ENCODE peak calls at places on chromosomes 16 and 17, in six cellular contexts. Z is transverse colon, Q is A549, H is K562, J is HepG2, B is SK-N-SH. V is an unnamed sample.

GRCh38 chr16:8865145-8865882 is 3.5 kb downstream of the CARHSP1 start:
- DNase-seq in H (no peak), J (no peak), Q (no peak), B (no peak), Z (no peak), V (no peak)

GRCh38 chr17:60630352-60630751 is 30.4 kb downstream of the PPM1D start:
- DNase-seq in J (no peak), Q (no peak), H (no peak), Z (peak), B (no peak), V (no peak)

GRCh38 chr17:7496470-7497227 is 12.5 kb downstream of the POLR2A start:
- DNase-seq in H (peak), Q (no peak), Z (no peak), B (no peak), J (no peak), V (no peak)

GRCh38 chr16:64730261-64730660 is 391.6 kb downstream of the CDH11 start:
- DNase-seq in Z (no peak), Q (no peak), J (no peak), B (no peak), H (no peak), V (no peak)

GRCh38 chr17:67177732-67178131 is 67.3 kb downstream of the HELZ start:
- DNase-seq in H (no peak), J (no peak), Q (no peak), Z (no peak), B (no peak), V (no peak)

GRCh38 chr17:77909816-77910215 is 48.7 kb upstream of the TNRC6C start:
- DNase-seq in B (no peak), J (no peak), Z (no peak), Q (no peak), H (no peak), V (no peak)

GRCh38 chr16:25691519-25692091 is at the start of gene HS3ST4:
- DNase-seq in Q (no peak), H (no peak), B (peak), J (no peak), Z (no peak), V (no peak)

GRCh38 chr17:80636356-80637285 is 92.0 kb downstream of the RPTOR start:
- DNase-seq in J (no peak), H (no peak), B (no peak), Q (no peak), Z (no peak), V (no peak)

GRCh38 chr17:44556114-44556853 is 1.0 kb upstream of the FZD2 start:
- DNase-seq in H (peak), Z (peak), J (peak), B (peak), Q (peak), V (no peak)

GRCh38 chr16:6125483-6126259 is 1028.1 kb upstream of the EEF2KMT start:
- DNase-seq in H (no peak), B (no peak), Q (no peak), Z (no peak), J (no peak), V (no peak)

GRCh38 chr17:78484300-78485159 is 92.7 kb downstream of the DNAH17 start:
- DNase-seq in H (peak), B (no peak), J (no peak), Z (peak), Q (peak), V (no peak)

GRCh38 chr16:28905800-28906372 is 19.2 kb downstream of the RABEP2 start:
- DNase-seq in Z (no peak), J (no peak), Q (no peak), B (no peak), H (no peak), V (no peak)

GRCh38 chr17:78896834-78897638 is 6.0 kb downstream of the CEP295NL start:
- DNase-seq in Z (no peak), H (no peak), B (peak), J (no peak), Q (no peak), V (no peak)

GRCh38 chr16:53864819-53865491 is 161.0 kb downstream of the FTO start:
- DNase-seq in Z (no peak), J (peak), Q (peak), H (no peak), B (no peak), V (no peak)

GRCh38 chr17:8828517-8828875 is 29.3 kb upstream of the MFSD6L start:
- DNase-seq in Q (no peak), B (no peak), Z (no peak), J (no peak), H (no peak), V (no peak)

GRCh38 chr17:41617136-41617535 is 4.6 kb upstream of the KRT16 start:
- DNase-seq in Q (no peak), H (no peak), J (no peak), Z (no peak), B (no peak), V (no peak)

GRCh38 chr17:41731836-41732235 is 2.6 kb downstream of the HAP1 start:
- DNase-seq in Q (no peak), Z (no peak), B (no peak), J (no peak), H (no peak), V (no peak)

GRCh38 chr16:30775381-30776099 is 11.5 kb downstream of the ZNF629 start:
- DNase-seq in B (peak), Z (peak), J (peak), Q (peak), H (peak), V (peak)

GRCh38 chr17:1109606-1110523 is 69.9 kb downstream of the ABR start:
- DNase-seq in H (no peak), Z (peak), Q (no peak), J (peak), B (peak), V (no peak)

GRCh38 chr17:77458202-77459017 is 317.6 kb downstream of the SEC14L1 start:
- DNase-seq in H (no peak), Z (no peak), J (no peak), Q (no peak), B (no peak), V (no peak)

GRCh38 chr17:72110231-72110952 is 10.4 kb upstream of the SOX9 start:
- DNase-seq in J (no peak), H (no peak), Z (no peak), B (no peak), Q (no peak), V (no peak)

GRCh38 chr16:30121741-30122620 is 1.0 kb downstream of the MAPK3 start:
- DNase-seq in Q (no peak), H (no peak), J (no peak), Z (peak), B (peak), V (peak)

GRCh38 chr16:19153876-19154275 is 14.2 kb upstream of the SYT17 start:
- DNase-seq in H (peak), B (peak), J (no peak), Q (peak), Z (no peak), V (no peak)

GRCh38 chr17:48604770-48605329 is at the start of gene HOXB6:
- DNase-seq in B (no peak), Z (peak), J (no peak), H (peak), Q (peak), V (no peak)

GRCh38 chr17:48603959-48604769 is 622 bp downstream of the HOXB6 start:
- DNase-seq in Q (peak), H (peak), Z (peak), J (no peak), B (no peak), V (no peak)

GRCh38 chr17:48605409-48605864 is 651 bp upstream of the HOXB6 start:
- DNase-seq in B (no peak), H (no peak), J (no peak), Q (no peak), Z (no peak), V (no peak)

GRCh38 chr17:48606892-48607241 is 2.1 kb upstream of the HOXB6 start:
- DNase-seq in J (no peak), Z (no peak), H (no peak), B (no peak), Q (no peak), V (no peak)

DNA sequence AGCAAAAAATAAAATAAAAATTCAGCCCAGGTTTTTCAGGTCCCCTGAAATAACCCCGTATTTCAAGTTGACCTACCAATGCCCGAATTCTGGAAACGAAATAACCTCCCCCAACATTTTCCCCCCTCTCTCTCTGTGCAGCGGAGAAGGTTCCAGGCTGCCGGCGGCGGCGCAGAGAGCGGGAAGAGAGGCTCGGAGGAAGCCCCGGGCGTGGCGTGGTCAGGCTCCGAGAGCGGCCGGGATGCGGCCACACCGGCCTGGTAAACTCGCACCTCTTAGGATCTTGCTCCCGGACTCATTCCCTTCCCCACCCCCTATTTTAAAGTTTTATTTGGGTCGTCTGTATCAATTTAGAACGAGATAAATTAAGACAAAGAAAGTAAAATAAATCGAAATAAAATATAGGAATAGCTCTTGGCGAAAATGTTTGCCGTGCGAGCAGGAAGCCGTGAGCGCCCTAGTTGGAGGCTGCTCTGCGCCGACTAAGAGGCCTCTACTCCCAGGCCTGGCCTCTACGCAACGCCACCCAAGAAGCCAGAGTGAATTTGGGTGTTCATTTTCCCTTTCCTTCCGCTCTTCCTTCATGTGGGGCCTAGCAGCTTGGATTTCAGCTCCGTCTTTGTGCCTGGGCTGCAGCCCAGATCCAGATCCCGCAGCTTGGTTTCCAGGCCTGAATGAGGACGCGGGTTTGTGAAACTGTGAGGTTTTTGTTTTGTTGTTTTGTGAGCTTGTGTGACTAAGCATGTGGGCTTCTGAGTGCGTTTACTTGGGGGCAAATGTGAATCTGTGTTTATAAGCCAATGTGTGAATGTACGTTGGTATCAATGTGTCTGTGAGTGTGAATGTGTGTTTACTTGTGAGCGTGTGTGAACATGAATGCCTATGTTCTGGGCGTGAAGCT is 1.5 kb upstream of the HOXB6 start:
- DNase-seq in B (no peak), H (no peak), J (no peak), Z (no peak), Q (no peak), V (no peak)
- H3K4me3 ChIP-seq in B (no peak), H (no peak), J (no peak), Z (no peak), Q (no peak), V (no peak)

GRCh38 chr16:56910114-56910511 is 21.8 kb upstream of the HERPUD1 start:
- DNase-seq in H (no peak), Z (no peak), B (no peak), J (no peak), Q (no peak), V (no peak)

GRCh38 chr16:56909484-56910113 is 22.3 kb upstream of the HERPUD1 start:
- DNase-seq in Q (no peak), Z (no peak), J (no peak), B (peak), H (no peak), V (no peak)

GRCh38 chr16:56911771-56912541 is 20.0 kb upstream of the HERPUD1 start:
- DNase-seq in Q (no peak), Z (peak), B (no peak), H (no peak), J (no peak), V (no peak)

GRCh38 chr16:56912746-56913703 is 18.9 kb upstream of the HERPUD1 start:
- DNase-seq in J (no peak), B (no peak), H (no peak), Z (peak), Q (no peak), V (peak)

GRCh38 chr16:56910654-56911539 is 21.0 kb upstream of the HERPUD1 start:
- DNase-seq in Q (no peak), J (no peak), H (no peak), Z (peak), B (no peak), V (no peak)
- TF ChIP-seq EP300 in Q (no peak), J (no peak), H (no peak), Z (no peak), B (no peak), V (peak)

GRCh38 chr16:54923988-54924387 is 6.7 kb upstream of the IRX5 start:
- DNase-seq in H (no peak), B (no peak), Z (no peak), J (no peak), Q (no peak), V (no peak)

GRCh38 chr16:54928421-54929089 is 2.1 kb upstream of the IRX5 start:
- DNase-seq in Z (no peak), B (peak), J (no peak), Q (peak), H (peak), V (no peak)

GRCh38 chr16:54928016-54928356 is 2.7 kb upstream of the IRX5 start:
- DNase-seq in J (no peak), H (no peak), Z (no peak), B (no peak), Q (no peak), V (no peak)

GRCh38 chr16:54927125-54928015 is 3.3 kb upstream of the IRX5 start:
- DNase-seq in Q (no peak), B (no peak), J (no peak), H (no peak), Z (no peak), V (no peak)

DNA sequence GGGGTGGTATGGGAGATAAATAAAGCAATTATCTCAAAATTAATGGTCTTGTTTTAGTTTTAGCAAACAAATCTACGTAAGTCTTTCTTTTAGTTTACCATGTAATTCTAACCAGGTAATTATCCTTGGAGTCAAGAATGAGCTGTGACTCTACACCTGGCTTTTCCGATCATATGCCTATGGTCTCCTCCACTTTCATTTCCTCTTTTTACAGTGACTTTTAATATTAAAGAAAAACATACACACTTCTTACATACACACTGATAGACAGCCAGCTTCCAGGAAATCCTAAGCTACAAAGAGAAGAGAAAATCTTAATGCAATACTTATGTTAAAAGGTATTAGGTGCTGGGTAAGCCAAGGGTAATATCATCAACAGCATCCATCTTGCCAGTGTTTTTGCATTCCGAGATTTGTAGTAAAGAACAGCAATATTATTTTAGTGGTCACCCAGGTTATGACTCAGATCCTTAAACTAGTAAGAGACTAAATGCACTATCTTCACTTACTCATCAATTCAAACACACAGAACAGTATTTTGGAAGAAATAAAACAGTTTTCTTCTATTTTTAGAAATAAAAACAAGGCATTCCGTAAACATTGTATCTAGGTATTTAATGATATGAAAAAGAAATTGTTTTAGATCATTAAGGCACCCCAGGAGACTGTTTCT is 4.4 kb upstream of the IRX5 start:
- DNase-seq in Q (no peak), Z (no peak), J (no peak), H (no peak), B (no peak), V (no peak)
- H3K4me3 ChIP-seq in Q (no peak), Z (no peak), J (no peak), H (no peak), B (no peak), V (no peak)

GRCh38 chr16:10578474-10579316 is 1.7 kb downstream of the EMP2 start:
- DNase-seq in B (no peak), Q (no peak), H (no peak), J (peak), Z (peak), V (no peak)
- TF ChIP-seq EP300 in B (no peak), Q (no peak), H (no peak), J (no peak), Z (no peak), V (no peak)

GRCh38 chr16:50680907-50681885 is at the start of gene SNX20:
- DNase-seq in Z (peak), B (no peak), H (no peak), Q (no peak), J (no peak), V (no peak)
- H3K4me3 ChIP-seq in Z (peak), B (no peak), H (no peak), Q (no peak), J (no peak), V (peak)

GRCh38 chr17:17079761-17080160 is 37.5 kb downstream of the MPRIP start:
- DNase-seq in H (no peak), J (no peak), Q (no peak), Z (no peak), B (no peak), V (peak)
- TF ChIP-seq EP300 in H (no peak), J (no peak), Q (no peak), Z (no peak), B (no peak), V (no peak)

GRCh38 chr16:3690470-3690918 is 26.8 kb downstream of the TRAP1 start:
- DNase-seq in Z (peak), H (peak), J (peak), Q (peak), B (peak), V (peak)
- H3K4me3 ChIP-seq in Z (peak), H (no peak), J (no peak), Q (no peak), B (no peak), V (peak)

DNA sequence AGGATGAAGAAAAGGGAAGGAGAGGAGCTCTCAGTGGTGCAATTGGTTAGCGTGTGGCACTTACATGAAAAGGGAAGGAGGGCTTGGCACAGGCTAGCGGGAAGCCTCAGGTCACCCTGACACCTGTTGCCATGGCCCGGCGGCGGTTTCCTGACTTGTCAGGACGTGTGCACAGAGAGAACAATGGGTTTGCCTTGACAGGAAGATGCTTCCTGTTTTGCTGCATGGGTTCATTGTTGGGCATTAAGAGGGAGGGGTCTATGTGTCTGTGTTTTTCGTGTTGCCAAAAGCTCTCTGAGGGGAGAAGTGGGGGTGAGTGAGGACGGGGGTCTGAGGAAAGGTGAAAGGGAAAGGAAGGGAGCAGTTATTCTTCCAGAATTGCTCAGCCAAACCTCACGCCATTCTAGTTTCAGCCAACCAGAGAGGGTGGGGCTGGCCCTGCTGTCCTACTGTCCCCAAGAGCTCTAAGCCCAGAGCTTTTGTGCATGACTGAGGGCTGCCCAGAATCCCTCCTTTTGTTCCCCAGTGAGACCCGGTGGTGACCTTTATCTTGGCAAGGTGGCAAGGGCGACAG is 17.1 kb upstream of the CCR7 start:
- DNase-seq in J (no peak), H (no peak), Z (peak), B (no peak), Q (no peak), V (no peak)
- TF ChIP-seq EP300 in J (no peak), H (no peak), Z (no peak), B (no peak), Q (no peak), V (no peak)

GRCh38 chr16:81755915-81756644 is 23.0 kb upstream of the PLCG2 start:
- DNase-seq in H (no peak), B (no peak), J (no peak), Z (no peak), Q (no peak), V (no peak)
- H3K4me3 ChIP-seq in H (no peak), B (no peak), J (no peak), Z (no peak), Q (no peak), V (no peak)

V was measured in tibial nerve.